ENCODE peak calls at places on chromosomes 12 and 14, in five cellular contexts. N, F, H, Q and M are unnamed samples. For H3K36me3 and H3K27me3, the result is how much of the 10 kb centered on the place peaks cover.

GRCh38 chr12:117277875-117278274 is 83.6 kb downstream of the NOS1 start:
- DNase-seq in F (no peak), N (no peak), Q (no peak), H (no peak), M (no peak)

GRCh38 chr14:105249175-105250007 is 1.1 kb downstream of the BTBD6 start:
- DNase-seq in H (peak), F (no peak), N (no peak), Q (no peak), M (peak)

GRCh38 chr12:112327209-112327930 is 54.9 kb downstream of the HECTD4 start:
- DNase-seq in N (no peak), Q (no peak), F (no peak), H (no peak), M (no peak)

GRCh38 chr12:80622271-80622670 is 85.2 kb upstream of the MYF6 start:
- DNase-seq in H (no peak), F (no peak), N (no peak), Q (no peak), M (no peak)

GRCh38 chr14:79842270-79842669 is 369.0 kb downstream of the DIO2 start:
- DNase-seq in F (peak), Q (no peak), H (peak), N (no peak), M (peak)

GRCh38 chr14:73472182-73473114 is 14.1 kb upstream of the NUMB start:
- DNase-seq in F (no peak), H (no peak), N (peak), Q (no peak), M (peak)

GRCh38 chr12:90304231-90304630 is 595.6 kb upstream of the ATP2B1 start:
- DNase-seq in Q (no peak), H (no peak), N (no peak), F (no peak), M (peak)

GRCh38 chr12:53224897-53225634 is 6.9 kb downstream of the RARG start:
- DNase-seq in F (no peak), Q (no peak), H (no peak), N (no peak), M (no peak)

GRCh38 chr12:130498589-130499385 is 161.1 kb downstream of the PIWIL1 start:
- DNase-seq in H (no peak), Q (no peak), F (no peak), N (no peak), M (no peak)

GRCh38 chr14:100155049-100155621 is 4.3 kb downstream of the DEGS2 start:
- DNase-seq in F (no peak), H (no peak), Q (no peak), N (peak), M (peak)

GRCh38 chr12:57796996-57797395 is 14.4 kb downstream of the TSFM start:
- DNase-seq in N (no peak), Q (no peak), F (no peak), H (no peak), M (no peak)

GRCh38 chr12:57797938-57798337 is 15.4 kb downstream of the TSFM start:
- DNase-seq in F (no peak), Q (no peak), H (no peak), N (no peak), M (no peak)

GRCh38 chr12:57793920-57794319 is 11.3 kb downstream of the TSFM start:
- DNase-seq in Q (no peak), H (peak), F (no peak), N (no peak), M (peak)

GRCh38 chr12:57800965-57801364 is 17.6 kb downstream of the AVIL start:
- DNase-seq in F (no peak), Q (no peak), H (no peak), N (no peak), M (no peak)

GRCh38 chr12:57795354-57795753 is 12.8 kb downstream of the TSFM start:
- DNase-seq in F (no peak), Q (no peak), N (no peak), H (no peak), M (peak)
- H3K36me3 ChIP-seq in F (under half), Q (under half), N (under half), H (under half), M (under half)

GRCh38 chr12:132328282-132329029 is 933 bp downstream of the GALNT9 start:
- DNase-seq in N (no peak), F (no peak), H (no peak), Q (no peak), M (no peak)
- H3K4me3 ChIP-seq in N (no peak), F (no peak), H (no peak), Q (no peak), M (no peak)

DNA sequence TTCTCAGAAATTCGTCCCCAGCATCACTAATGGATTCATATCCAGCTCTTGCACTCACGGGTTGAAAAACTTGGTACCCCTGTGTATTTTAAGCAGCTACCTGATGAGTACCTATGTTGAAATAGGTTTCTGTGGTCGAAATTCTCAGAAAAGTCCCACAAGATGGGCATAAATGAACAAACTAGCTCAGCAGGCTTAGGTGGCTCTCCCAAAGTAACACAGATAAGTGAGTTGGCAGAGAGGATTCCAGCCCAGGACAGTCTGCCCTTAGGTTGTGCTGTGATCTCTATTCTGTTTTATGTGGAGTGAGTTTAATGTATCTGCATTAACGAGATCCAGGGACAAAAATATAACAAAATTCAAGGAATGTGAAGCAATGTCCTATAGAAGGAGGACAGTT is 92.3 kb downstream of the RGS6 start:
- DNase-seq in N (no peak), H (no peak), F (no peak), Q (no peak), M (no peak)
- H3K27me3 ChIP-seq in N (under half), H (under half), F (under half), Q (under half), M (under half)

GRCh38 chr12:131855521-131856142 is 27.4 kb downstream of the MMP17 start:
- DNase-seq in F (no peak), Q (no peak), N (no peak), H (no peak), M (no peak)

GRCh38 chr12:131852551-131853299 is 24.5 kb downstream of the MMP17 start:
- DNase-seq in H (no peak), F (no peak), N (no peak), Q (no peak), M (no peak)

GRCh38 chr12:131854861-131855476 is 26.8 kb downstream of the MMP17 start:
- DNase-seq in H (no peak), F (no peak), Q (no peak), N (no peak), M (no peak)

GRCh38 chr12:131851741-131852550 is 23.8 kb downstream of the MMP17 start:
- DNase-seq in N (no peak), H (no peak), Q (no peak), F (no peak), M (no peak)

DNA sequence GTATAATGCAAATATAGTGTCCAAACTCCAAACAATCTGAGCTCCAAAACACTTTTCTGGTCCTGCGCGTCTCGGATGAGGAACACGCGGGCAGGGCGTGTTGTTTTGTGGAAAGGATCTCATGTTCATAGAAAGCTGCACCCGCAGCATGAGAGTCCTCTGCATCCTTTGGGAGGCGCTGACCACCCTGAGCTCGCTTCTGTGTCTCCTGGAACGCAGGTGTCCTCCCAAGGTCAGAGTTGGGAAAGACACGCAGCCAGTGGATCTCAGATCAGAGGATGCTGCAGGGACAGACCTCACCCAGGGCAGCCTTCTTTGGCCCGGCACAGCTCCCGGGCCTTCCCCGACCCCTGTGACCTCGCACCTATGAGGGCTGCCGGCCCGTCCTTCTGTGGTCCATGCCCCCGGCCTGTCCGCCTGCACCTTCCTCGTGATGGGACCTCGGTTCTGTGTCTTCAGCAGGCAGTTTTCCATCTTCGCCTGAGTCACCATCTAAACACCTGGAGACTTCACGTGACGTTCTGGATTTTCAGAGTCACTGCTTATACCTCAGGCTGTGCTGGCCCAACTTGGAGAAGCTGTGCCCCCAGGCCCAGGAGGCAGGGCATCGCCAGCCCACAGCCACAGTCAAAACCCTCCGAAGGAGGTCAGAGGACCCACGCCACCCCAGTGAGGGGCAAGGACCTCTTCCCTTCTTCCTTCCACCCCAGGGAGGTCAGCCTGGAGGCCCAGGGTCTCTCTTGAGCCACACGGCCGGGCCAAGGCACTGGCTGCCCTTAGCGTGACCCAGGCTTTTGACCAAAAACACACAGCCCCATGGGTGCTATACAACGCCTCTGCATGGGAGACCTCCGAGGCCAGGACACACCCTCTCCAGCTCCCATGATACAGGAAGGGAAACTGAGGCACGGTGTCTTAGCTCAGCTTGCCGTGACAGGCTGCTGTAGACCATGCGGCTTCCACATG is 25.9 kb downstream of the MMP17 start:
- DNase-seq in H (no peak), Q (no peak), N (no peak), F (no peak), M (no peak)
- H3K36me3 ChIP-seq in H (under half), Q (under half), N (under half), F (under half), M (under half)

GRCh38 chr14:69131176-69131575 is 21.7 kb downstream of the DCAF5 start:
- DNase-seq in Q (no peak), F (no peak), H (no peak), N (no peak), M (no peak)

GRCh38 chr14:69132513-69133181 is 20.3 kb downstream of the DCAF5 start:
- DNase-seq in N (no peak), H (no peak), Q (no peak), F (no peak), M (no peak)

GRCh38 chr14:69129264-69129880 is 23.5 kb downstream of the DCAF5 start:
- DNase-seq in H (peak), Q (peak), F (peak), N (peak), M (peak)

GRCh38 chr14:69135133-69135532 is 17.8 kb downstream of the DCAF5 start:
- DNase-seq in H (no peak), N (no peak), F (no peak), Q (no peak), M (no peak)

DNA sequence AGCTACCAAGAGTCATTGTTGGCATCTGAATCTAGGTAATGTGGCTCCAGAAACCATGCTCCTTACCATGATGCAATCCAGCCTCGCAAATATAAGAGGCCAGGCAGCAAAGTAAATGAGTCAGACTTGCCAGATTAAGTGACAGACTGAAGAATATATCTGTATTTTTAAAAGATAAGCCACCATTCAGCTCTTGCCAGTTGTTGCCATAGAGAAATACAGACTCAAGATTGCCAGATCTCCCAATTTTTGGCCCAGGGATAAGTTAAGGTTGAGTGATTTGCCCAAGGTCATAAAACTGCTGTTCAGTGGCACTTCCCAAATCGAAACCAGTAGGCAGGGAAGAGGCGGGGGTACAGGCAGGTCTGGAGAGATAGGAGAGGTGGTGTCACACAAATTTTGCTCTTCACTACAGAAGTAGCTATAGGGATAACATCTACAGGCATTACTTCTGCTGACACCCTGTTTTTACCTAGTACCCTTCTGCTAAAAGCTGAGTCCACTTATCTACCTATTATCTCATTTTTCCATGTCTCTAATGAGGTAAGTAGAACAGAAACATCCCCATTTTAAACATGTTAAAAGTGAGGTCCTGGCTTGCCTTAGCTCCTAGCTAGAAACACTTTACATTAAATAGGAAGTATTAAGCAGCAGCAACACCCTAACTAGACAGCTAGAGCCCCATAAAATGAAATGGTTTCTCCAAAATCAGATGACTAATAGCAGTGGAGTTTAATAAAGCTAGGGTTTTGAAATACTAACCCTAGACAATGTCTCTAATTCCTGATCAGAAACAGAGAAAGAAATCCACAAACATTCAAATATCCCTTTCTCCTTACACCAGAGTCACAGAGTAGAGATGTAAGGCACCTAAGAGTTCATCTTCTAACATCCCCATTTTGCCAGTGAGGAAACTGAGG is 19.5 kb downstream of the DCAF5 start:
- DNase-seq in H (peak), F (no peak), Q (no peak), N (no peak), M (peak)
- H3K4me3 ChIP-seq in H (no peak), F (no peak), Q (no peak), N (no peak), M (no peak)

DNA sequence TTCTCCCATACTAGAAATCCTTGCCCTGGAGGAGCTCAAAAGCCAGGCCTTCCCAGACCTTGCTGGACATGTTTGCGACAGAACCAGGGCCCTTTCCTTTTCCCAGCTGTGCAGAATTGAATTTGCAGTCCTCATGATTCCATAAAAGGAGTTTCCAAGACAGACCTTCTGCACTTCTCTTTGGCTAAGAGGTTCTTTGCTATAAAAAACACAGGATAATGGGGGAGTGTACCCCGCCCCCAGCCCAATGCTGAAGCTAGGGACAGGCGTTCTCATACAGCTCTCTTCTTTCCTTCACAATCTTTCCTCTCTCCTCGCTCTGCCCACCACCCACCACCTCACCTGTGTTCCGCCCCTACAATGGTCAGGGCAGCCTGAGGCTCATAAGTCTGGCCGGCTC is 172.3 kb upstream of the FKBP4 start:
- DNase-seq in H (no peak), N (no peak), F (no peak), Q (no peak), M (no peak)
- H3K27me3 ChIP-seq in H (under half), N (under half), F (under half), Q (under half), M (under half)

DNA sequence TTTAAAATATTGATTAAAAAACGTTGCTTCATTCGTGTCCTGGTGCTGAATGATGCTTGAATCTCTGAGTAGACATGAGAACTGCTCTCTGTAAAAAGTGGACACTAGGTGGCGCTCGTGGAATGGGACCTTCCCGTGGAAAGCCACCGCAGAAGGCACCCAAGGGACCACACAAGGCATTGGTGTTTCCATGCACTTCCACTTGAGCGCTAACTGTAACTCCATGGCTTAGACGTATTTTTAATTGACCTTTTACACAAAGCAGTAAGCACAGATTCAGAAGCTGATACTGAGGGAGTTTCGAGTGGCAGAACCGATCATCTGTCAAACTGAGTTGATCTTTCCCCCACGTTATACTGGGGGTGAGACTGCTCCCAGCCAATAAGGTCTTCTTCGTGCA is 135.3 kb downstream of the PRKCH start:
- DNase-seq in F (peak), N (peak), Q (peak), H (peak), M (peak)
- H3K36me3 ChIP-seq in F (under half), N (under half), Q (under half), H (under half), M (under half)

GRCh38 chr14:52910597-52910996 is 40.3 kb downstream of the FERMT2 start:
- DNase-seq in Q (no peak), F (no peak), H (no peak), N (no peak), M (no peak)
- H3K4me3 ChIP-seq in Q (peak), F (no peak), H (no peak), N (no peak), M (no peak)

GRCh38 chr12:47981496-47982260 is 18.3 kb downstream of the TMEM106C start:
- DNase-seq in N (no peak), Q (no peak), F (no peak), H (no peak), M (no peak)
- H3K27me3 ChIP-seq in N (under half), Q (under half), F (under half), H (under half), M (under half)